ENCODE peak calls at places on chromosomes 3 and 15, in four cellular contexts. X is GM23338, D is PC-3, Q is body of pancreas. P is an unnamed sample.

GRCh38 chr15:49242820-49243219 is 72.8 kb downstream of the GALK2 start:
- DNase-seq in X (peak), D (no peak), Q (no peak), P (peak)

GRCh38 chr15:62920569-62921502 is 121.7 kb upstream of the TPM1 start:
- DNase-seq in X (no peak), D (no peak), Q (no peak), P (peak)

GRCh38 chr3:185659942-185660921 is 74.1 kb downstream of the SENP2 start:
- DNase-seq in X (peak), D (peak), Q (peak), P (peak)

GRCh38 chr15:45372032-45372995 is 6.0 kb downstream of the GATM start:
- DNase-seq in X (no peak), D (peak), Q (no peak), P (no peak)

GRCh38 chr3:181859518-181859917 is 147.8 kb downstream of the SOX2 start:
- DNase-seq in X (peak), D (no peak), Q (no peak), P (no peak)

GRCh38 chr3:138234401-138235179 is 47.5 kb downstream of the ARMC8 start:
- DNase-seq in X (no peak), D (peak), Q (no peak), P (no peak)

GRCh38 chr3:5275529-5275928 is 88.0 kb downstream of the EDEM1 start:
- DNase-seq in X (no peak), D (peak), Q (no peak), P (no peak)

GRCh38 chr15:45855907-45856579 is 221.2 kb downstream of the SQOR start:
- DNase-seq in X (no peak), D (peak), Q (no peak), P (no peak)

GRCh38 chr3:72818915-72819314 is 29.3 kb downstream of the SHQ1 start:
- DNase-seq in X (no peak), D (no peak), Q (peak), P (no peak)

GRCh38 chr15:69318033-69318432 is 19.3 kb downstream of the PAQR5 start:
- DNase-seq in X (no peak), D (no peak), Q (no peak), P (no peak)

GRCh38 chr15:69324565-69324964 is 25.9 kb downstream of the PAQR5 start:
- DNase-seq in X (no peak), D (no peak), Q (no peak), P (no peak)

GRCh38 chr15:69324031-69324430 is 25.3 kb downstream of the PAQR5 start:
- DNase-seq in X (no peak), D (no peak), Q (peak), P (no peak)

GRCh38 chr15:69319384-69320375 is 21.0 kb downstream of the PAQR5 start:
- DNase-seq in X (no peak), D (no peak), Q (no peak), P (no peak)

DNA sequence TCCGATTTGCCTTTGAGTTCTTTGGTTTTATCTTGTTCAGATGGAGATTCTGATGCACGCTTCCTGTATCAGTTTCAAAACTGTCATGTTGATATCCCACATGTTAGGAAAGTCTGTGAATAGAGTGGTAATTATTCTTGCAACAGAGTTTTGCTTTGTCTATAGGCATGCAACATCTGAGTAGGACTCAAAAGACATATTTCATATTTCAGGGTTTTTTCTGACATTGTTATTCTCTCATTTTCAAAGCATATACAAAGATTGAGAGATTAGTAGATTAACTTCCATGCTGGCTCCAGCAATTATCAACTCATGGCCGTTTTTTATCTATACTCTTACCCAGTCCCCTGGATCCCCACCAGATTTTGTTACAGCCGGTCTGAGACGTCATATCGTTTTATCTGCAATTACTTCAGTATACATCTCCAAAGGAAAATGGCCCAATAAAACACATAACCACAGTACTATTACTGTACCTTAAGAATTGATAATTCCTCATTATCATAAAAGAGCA is 22.4 kb downstream of the PAQR5 start:
- DNase-seq in X (no peak), D (no peak), Q (no peak), P (no peak)
- H3K4me3 ChIP-seq in X (no peak), D (no peak), Q (no peak), P (no peak)

GRCh38 chr3:131716007-131716406 is 213.2 kb upstream of the MRPL3 start:
- DNase-seq in X (no peak), D (no peak), Q (no peak), P (no peak)

GRCh38 chr3:131712662-131713061 is 209.9 kb upstream of the MRPL3 start:
- DNase-seq in X (no peak), D (no peak), Q (no peak), P (no peak)

GRCh38 chr3:131711114-131711786 is 208.5 kb upstream of the MRPL3 start:
- DNase-seq in X (peak), D (peak), Q (no peak), P (no peak)

GRCh38 chr3:131714585-131715220 is 211.9 kb upstream of the MRPL3 start:
- DNase-seq in X (no peak), D (no peak), Q (no peak), P (no peak)

DNA sequence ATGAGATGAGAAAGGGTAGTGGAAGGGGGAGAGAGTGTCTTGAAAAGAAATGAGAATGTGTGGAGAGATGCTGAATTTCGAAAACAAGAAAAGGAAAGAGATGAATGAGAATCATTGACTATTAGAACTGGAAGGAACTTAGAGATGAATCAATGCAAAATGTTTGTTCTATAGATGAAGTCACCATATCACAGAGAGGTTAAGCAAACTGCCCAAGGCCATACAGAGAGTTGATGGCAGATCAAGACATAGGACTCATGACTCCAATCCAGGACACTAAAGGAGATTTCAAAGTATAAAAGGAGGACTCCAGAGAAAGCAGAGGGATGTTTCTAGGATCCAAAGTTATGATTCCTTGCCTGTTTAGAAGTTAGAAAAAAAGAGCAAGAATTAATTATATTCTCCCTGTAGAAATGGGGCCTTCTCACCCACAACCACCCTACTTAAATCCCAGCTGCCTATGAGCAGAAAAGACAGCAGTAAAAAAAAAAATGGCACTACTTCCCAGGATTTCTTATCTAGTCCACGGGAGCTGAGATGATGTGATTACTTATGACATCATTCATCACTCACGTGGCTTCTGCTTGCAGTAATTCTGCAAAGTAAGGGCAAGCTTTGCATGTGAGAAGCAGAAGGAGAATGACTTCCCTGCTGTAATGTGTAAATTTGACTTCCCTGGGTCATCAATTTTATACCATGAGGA is 210.8 kb upstream of the MRPL3 start:
- DNase-seq in X (no peak), D (peak), Q (no peak), P (no peak)
- TF ChIP-seq CTCF in X (no peak), D (no peak), Q (no peak), P (no peak)

GRCh38 chr3:39146611-39147373 is 6.6 kb downstream of the CSRNP1 start:
- DNase-seq in X (no peak), D (peak), Q (peak), P (peak)

GRCh38 chr3:39147374-39147709 is 6.0 kb downstream of the CSRNP1 start:
- DNase-seq in X (no peak), D (no peak), Q (no peak), P (no peak)

GRCh38 chr3:39148116-39149058 is 5.0 kb downstream of the CSRNP1 start:
- DNase-seq in X (no peak), D (no peak), Q (no peak), P (no peak)

GRCh38 chr3:39149059-39149455 is 4.3 kb downstream of the CSRNP1 start:
- DNase-seq in X (no peak), D (no peak), Q (no peak), P (no peak)

DNA sequence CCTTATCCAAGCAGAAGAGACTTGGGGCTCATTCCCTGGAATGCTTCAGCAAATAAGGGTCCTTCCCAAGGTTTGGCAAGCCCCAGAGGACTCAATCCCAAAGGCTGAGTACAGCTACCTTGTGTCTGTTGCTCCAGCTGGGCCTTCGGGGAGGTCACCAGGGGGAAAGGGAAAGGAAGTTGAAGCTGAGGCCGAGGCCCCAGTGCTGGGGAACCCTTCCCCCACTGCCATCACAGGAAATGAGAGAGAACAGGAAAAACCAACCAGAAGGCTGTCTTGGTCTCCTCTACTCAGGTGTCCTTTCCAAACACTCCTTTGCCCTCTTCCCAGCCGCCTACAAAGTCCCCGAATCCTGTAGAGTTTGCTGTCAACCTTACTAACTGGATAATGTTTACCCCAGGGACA is 5.7 kb downstream of the CSRNP1 start:
- DNase-seq in X (peak), D (peak), Q (no peak), P (no peak)
- H3K4me3 ChIP-seq in X (peak), D (peak), Q (no peak), P (no peak)

GRCh38 chr3:41684802-41685740 is 276.8 kb downstream of the ULK4 start:
- DNase-seq in X (no peak), D (no peak), Q (no peak), P (no peak)
- TF ChIP-seq CTCF in X (no peak), D (no peak), Q (no peak), P (no peak)

DNA sequence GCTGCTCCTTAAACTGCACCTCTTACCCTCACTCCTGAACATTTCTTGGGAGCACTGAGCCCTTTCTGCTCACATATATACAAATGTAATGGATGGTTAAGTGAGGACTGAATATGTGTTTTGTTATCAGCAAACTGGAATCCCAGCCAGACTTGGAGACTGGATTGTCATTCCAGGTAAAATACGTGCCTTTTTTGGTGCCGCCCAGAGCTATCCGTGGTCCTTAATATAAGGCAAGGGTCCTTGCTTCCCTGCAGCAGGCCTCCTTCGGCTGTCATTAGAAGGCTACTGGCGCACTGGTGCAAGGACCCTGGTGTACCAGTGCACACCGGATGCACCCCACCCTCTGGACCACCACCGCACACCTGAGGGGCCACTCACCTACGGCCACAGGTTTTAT is 1.1 kb upstream of the GABRB3 start:
- DNase-seq in X (peak), D (no peak), Q (no peak), P (no peak)
- H3K4me3 ChIP-seq in X (peak), D (no peak), Q (no peak), P (peak)

GRCh38 chr3:196981657-196982056 is 13.0 kb upstream of the PIGZ start:
- DNase-seq in X (no peak), D (no peak), Q (no peak), P (no peak)
- TF ChIP-seq CTCF in X (no peak), D (no peak), Q (no peak), P (no peak)

DNA sequence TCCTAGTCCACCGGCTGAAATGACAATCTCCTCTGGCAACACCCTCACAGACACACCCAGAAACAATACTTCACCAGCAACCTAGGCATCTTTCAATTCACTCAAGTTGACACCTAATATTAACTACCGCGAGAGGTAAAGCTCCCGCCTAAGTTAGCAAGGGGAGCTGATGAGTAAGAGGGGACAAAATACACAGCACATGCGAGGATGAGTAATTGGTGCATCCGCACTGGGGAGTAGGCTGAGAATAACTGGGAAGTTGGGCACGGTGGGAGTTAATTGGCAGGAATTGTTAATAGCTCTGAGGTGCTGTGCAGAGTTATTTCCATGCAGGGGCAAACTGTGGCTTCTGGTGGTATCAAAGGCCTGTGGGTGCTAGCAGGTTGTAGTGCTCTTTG is 14.5 kb upstream of the PLD1 start:
- DNase-seq in X (no peak), D (peak), Q (no peak), P (no peak)
- H3K4me3 ChIP-seq in X (no peak), D (no peak), Q (no peak), P (no peak)

GRCh38 chr3:108882762-108883161 is 60.2 kb downstream of the TRAT1 start:
- DNase-seq in X (no peak), D (no peak), Q (no peak), P (no peak)

GRCh38 chr3:108883373-108883772 is 60.8 kb downstream of the TRAT1 start:
- DNase-seq in X (no peak), D (no peak), Q (no peak), P (no peak)

GRCh38 chr3:108877906-108878305 is 55.3 kb downstream of the TRAT1 start:
- DNase-seq in X (no peak), D (no peak), Q (no peak), P (no peak)

GRCh38 chr3:108879915-108880314 is 57.3 kb downstream of the TRAT1 start:
- DNase-seq in X (peak), D (peak), Q (no peak), P (no peak)
- TF ChIP-seq CTCF in X (peak), D (peak), Q (no peak), P (no peak)

DNA sequence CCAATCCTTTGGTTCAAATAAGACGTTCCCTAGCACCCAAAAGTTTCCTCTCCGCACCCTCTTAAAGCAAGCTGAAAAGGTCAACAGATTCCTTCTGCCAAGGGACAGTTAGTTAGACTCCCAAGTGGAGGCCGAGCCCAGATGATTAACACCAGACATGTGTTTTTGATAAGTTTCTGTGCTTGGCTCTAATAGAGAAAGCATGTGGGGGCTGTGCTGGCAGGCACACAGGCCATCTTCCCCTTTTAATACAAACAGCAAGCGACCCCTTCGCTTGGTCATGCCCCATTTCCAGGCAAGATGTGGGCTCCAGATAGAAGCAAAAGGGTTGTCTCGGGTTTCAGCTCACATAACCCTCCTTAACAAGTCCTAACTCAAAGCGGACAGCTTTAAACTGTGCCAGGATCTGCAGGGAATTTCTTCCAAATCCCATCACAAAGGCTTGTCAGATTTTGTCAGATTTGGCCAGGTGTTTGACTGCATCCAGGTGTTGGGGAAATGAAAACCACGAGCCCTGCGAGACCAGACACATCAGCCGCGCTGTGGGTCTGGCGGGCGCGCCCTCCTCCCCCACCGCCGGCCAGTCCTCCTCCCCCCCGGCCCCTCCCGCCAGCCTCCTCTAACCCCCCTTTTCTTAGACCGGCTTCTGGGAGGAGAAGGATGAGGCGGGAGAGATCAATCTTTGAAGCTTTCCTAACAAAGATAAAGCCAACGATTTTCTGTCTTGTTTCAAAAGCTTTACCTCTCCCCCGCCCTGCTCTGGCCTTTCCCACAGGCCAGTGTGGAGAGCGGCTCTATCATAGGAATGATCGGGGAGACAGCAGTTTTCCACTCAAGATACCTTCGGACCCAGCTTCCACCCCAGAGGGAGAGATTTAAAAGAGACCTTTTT is 3.4 kb downstream of the HES1 start:
- DNase-seq in X (peak), D (peak), Q (no peak), P (peak)
- H3K4me3 ChIP-seq in X (peak), D (peak), Q (no peak), P (no peak)

DNA sequence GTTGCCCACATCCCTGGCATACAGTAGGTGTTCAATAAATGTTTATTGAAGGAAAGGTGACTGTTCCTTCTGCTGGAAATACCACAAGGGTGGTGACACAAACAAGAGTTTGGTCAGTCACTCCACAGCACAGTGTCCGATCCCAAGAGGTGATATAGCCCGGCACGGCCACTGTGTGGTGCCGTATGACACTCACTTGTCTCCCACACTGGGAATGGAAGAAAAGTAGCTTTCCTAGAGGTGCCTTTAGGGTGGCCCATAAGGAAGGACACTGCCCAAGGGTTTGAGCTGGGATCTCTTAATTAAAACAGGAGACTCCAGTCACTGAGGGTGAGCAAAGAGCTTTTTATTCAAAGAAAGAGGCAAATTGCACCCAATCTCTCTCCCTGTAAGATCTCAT is 40.5 kb downstream of the TGM4 start:
- DNase-seq in X (peak), D (peak), Q (no peak), P (peak)
- TF ChIP-seq CTCF in X (peak), D (peak), Q (no peak), P (no peak)

P was measured in testis.